ENCODE peak calls at places on chromosomes 2 and 18, in eight cellular contexts. G, T, B, Y, I, D, J and Z are unnamed samples.

GRCh38 chr2:195575879-195576391 is 81.1 kb upstream of the SLC39A10 start:
- DNase-seq in B (no peak), T (peak), Y (no peak), J (no peak), G (no peak), D (peak), I (peak), Z (no peak)

GRCh38 chr2:6181525-6182270 is 489.5 kb downstream of the SOX11 start:
- DNase-seq in D (no peak), T (peak), G (no peak), J (no peak), B (no peak), I (peak), Y (no peak), Z (no peak)

GRCh38 chr18:62505669-62506494 is 16.9 kb upstream of the ZCCHC2 start:
- DNase-seq in I (peak), G (no peak), T (no peak), Y (no peak), J (peak), B (peak), D (peak), Z (no peak)

GRCh38 chr18:4101009-4101408 is 354.1 kb downstream of the DLGAP1 start:
- DNase-seq in J (no peak), Y (no peak), I (no peak), D (no peak), B (no peak), G (no peak), T (no peak), Z (no peak)

GRCh38 chr2:237575869-237576862 is 9.8 kb downstream of the PRLH start:
- DNase-seq in G (no peak), D (no peak), B (no peak), J (no peak), T (no peak), Y (no peak), I (no peak), Z (no peak)

GRCh38 chr2:231683292-231683898 is 24.9 kb upstream of the PTMA start:
- DNase-seq in D (no peak), B (no peak), T (no peak), I (no peak), Y (no peak), J (no peak), G (peak), Z (no peak)

GRCh38 chr2:109448946-109449788 is 164.6 kb downstream of the SEPTIN10 start:
- DNase-seq in I (peak), Y (no peak), T (no peak), D (peak), G (no peak), B (no peak), J (no peak), Z (no peak)

GRCh38 chr2:140122001-140122400 is 1341.8 kb upstream of the NXPH2 start:
- DNase-seq in Y (no peak), I (peak), J (no peak), B (no peak), D (no peak), T (no peak), G (no peak), Z (no peak)

GRCh38 chr18:73688161-73688560 is 459.5 kb downstream of the FBXO15 start:
- DNase-seq in J (no peak), T (no peak), D (no peak), B (no peak), I (no peak), Y (no peak), G (no peak), Z (no peak)

GRCh38 chr2:120771556-120772208 is 36.0 kb downstream of the GLI2 start:
- DNase-seq in T (no peak), G (no peak), I (peak), Y (no peak), J (no peak), D (no peak), B (no peak), Z (peak)